ENCODE peak calls at places on chromosomes 13 and 19, in four cellular contexts. One of them, this sample, is unnamed.
A peak's percentile ranks its signal among the peaks of the same experiment; 100 is the strongest.

GRCh38 chr19:34325961-34326360 is 39.0 kb upstream of the GPI start:
- DNase-seq in hepatocyte: no peak
- DNase-seq in thyroid gland: no peak
- DNase-seq in left ventricle myocardium inferior: no peak
- DNase-seq in this sample: no peak

GRCh38 chr13:113819341-113819730 is 44.5 kb downstream of the GAS6 start:
- DNase-seq in hepatocyte: no peak
- DNase-seq in thyroid gland: no peak
- DNase-seq in left ventricle myocardium inferior: no peak
- DNase-seq in this sample: no peak

GRCh38 chr13:111153977-111154332 is 38.8 kb downstream of the ARHGEF7 start:
- DNase-seq in hepatocyte: no peak
- DNase-seq in thyroid gland: no peak
- DNase-seq in left ventricle myocardium inferior: peak; percentile 49
- DNase-seq in this sample: no peak

GRCh38 chr13:50162567-50162966 is 147.3 kb downstream of the KCNRG start:
- DNase-seq in hepatocyte: no peak
- DNase-seq in thyroid gland: no peak
- DNase-seq in left ventricle myocardium inferior: no peak
- DNase-seq in this sample: no peak

GRCh38 chr19:46746281-46746965 is at the start of gene STRN4:
- DNase-seq in hepatocyte: peak; percentile 87
- DNase-seq in thyroid gland: peak; percentile 43
- DNase-seq in left ventricle myocardium inferior: peak; percentile 55
- DNase-seq in this sample: no peak

GRCh38 chr13:51065372-51066090 is 45.5 kb downstream of the C13orf42 start:
- DNase-seq in hepatocyte: no peak
- DNase-seq in thyroid gland: no peak
- DNase-seq in left ventricle myocardium inferior: no peak
- DNase-seq in this sample: no peak

GRCh38 chr13:111004444-111004843 is 89.6 kb upstream of the ANKRD10 start:
- DNase-seq in hepatocyte: no peak
- DNase-seq in thyroid gland: no peak
- DNase-seq in left ventricle myocardium inferior: no peak
- DNase-seq in this sample: no peak

GRCh38 chr19:5129691-5130090 is 160.8 kb downstream of the KDM4B start:
- DNase-seq in hepatocyte: no peak
- DNase-seq in thyroid gland: no peak
- DNase-seq in left ventricle myocardium inferior: no peak
- DNase-seq in this sample: no peak

GRCh38 chr19:21569497-21569870 is 64.1 kb downstream of the ZNF429 start:
- DNase-seq in hepatocyte: no peak
- DNase-seq in thyroid gland: peak; percentile 16
- DNase-seq in left ventricle myocardium inferior: peak; percentile 54
- DNase-seq in this sample: peak; percentile 80

GRCh38 chr13:76000131-76000530 is 364.0 kb downstream of the LMO7 start:
- DNase-seq in hepatocyte: no peak
- DNase-seq in thyroid gland: no peak
- DNase-seq in left ventricle myocardium inferior: no peak
- DNase-seq in this sample: no peak

GRCh38 chr13:100068532-100068931 is 20.4 kb upstream of the PCCA start:
- DNase-seq in hepatocyte: no peak
- DNase-seq in thyroid gland: no peak
- DNase-seq in left ventricle myocardium inferior: no peak
- DNase-seq in this sample: no peak

GRCh38 chr13:100339411-100339935 is 249.1 kb downstream of the GGACT start:
- DNase-seq in hepatocyte: no peak
- DNase-seq in thyroid gland: no peak
- DNase-seq in left ventricle myocardium inferior: no peak
- DNase-seq in this sample: no peak

GRCh38 chr19:42422576-42423461 is 4.4 kb downstream of the LIPE start:
- DNase-seq in hepatocyte: peak; percentile 66
- DNase-seq in thyroid gland: no peak
- DNase-seq in left ventricle myocardium inferior: no peak
- DNase-seq in this sample: no peak

GRCh38 chr13:38888309-38888708 is 102.3 kb downstream of the STOML3 start:
- DNase-seq in hepatocyte: no peak
- DNase-seq in thyroid gland: no peak
- DNase-seq in left ventricle myocardium inferior: no peak
- DNase-seq in this sample: no peak

DNA sequence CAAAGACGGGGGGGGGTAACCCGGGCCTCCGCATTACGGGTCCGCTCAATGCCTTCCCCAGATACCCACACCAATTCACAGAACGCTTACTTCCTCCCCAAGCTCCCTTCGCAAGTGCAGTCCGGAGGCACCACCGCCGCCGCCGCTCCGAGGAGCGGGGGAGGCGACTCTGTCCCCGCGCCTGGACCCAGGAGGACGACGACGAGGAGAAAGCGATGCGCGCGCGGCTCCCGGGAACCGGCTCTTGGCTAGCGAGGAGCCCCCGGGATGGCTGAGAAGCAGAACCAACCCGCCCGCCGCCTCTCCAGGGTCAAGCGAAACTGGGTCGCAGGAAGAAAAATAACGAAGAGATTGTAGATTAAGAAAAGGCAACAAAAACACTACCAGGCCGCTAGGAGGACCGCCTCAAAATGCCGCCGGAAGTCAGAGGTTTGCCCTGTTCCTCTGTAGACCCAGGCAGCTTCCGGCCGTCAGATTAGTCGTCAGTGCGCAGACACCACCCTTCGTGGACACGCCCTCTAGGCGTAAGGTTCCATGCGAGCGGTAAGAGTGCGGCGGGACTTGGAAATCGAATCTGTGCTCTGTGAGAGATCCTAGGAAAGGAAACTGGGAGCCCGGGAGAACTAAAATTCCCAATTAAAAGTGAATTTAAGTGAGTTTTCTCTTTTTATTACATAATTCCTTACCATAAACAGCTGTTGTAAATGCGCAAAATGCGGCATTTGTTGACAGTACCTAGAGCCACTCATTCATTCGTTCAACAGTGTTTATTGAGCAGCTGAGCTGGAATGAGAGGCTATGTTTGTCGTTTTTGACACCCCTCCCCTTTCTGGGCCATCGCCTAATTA is at the start of gene ZC3H13:
- DNase-seq in hepatocyte: peak; percentile 96
- DNase-seq in thyroid gland: peak; percentile 96
- DNase-seq in left ventricle myocardium inferior: peak; percentile 92
- DNase-seq in this sample: peak; percentile 96
- H3K27ac ChIP-seq in hepatocyte: peak within 1 kb of the TSS; percentile 93
- H3K27ac ChIP-seq in thyroid gland: peak within 1 kb of the TSS; percentile 95
- H3K27ac ChIP-seq in left ventricle myocardium inferior: peak within 1 kb of the TSS; percentile 91
- H3K27ac ChIP-seq in this sample: peak within 1 kb of the TSS; percentile 95

DNA sequence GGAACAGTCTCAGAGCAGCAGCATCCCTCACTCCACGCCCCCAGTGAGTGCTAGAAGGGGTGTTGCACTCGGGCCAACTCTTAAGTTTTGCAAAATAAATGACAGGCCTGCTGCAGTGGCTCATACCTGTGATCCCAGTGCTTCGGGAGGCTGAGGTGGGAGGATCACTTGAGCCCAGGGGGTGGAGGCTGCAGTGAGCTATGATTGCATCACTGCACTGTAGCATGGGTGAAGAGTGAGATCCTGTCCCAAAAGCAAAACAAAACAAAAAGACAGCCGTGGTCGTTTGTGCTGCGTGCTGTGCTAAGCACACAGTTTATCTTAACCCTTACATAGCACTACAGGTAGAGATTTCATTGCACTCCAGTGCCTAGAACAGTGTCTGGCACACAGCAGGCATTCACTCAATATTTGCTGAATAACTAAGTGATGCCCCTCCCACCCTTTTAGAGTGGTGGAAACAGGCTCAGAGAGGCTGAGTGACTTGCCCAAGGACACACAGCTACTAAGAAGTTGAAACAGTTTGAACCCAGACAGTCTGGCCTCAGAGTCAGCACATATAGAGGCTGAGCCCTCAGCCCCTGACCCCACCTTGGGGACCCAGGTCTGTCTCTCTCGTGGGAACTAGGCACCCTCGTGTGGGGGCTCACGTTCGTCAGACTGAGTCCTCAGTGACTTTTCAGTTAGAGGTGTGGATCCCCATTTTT is 18.3 kb downstream of the KCNC3 start:
- DNase-seq in hepatocyte: no peak
- DNase-seq in thyroid gland: no peak
- DNase-seq in left ventricle myocardium inferior: no peak
- DNase-seq in this sample: no peak
- H3K27me3 ChIP-seq in hepatocyte: peaks cover 37% of the 10 kb centered on the region
- H3K27me3 ChIP-seq in thyroid gland: no peaks in the 10 kb centered on the region
- H3K27me3 ChIP-seq in left ventricle myocardium inferior: peaks cover 62% of the 10 kb centered on the region
- H3K27me3 ChIP-seq in this sample: peaks cover 47% of the 10 kb centered on the region

DNA sequence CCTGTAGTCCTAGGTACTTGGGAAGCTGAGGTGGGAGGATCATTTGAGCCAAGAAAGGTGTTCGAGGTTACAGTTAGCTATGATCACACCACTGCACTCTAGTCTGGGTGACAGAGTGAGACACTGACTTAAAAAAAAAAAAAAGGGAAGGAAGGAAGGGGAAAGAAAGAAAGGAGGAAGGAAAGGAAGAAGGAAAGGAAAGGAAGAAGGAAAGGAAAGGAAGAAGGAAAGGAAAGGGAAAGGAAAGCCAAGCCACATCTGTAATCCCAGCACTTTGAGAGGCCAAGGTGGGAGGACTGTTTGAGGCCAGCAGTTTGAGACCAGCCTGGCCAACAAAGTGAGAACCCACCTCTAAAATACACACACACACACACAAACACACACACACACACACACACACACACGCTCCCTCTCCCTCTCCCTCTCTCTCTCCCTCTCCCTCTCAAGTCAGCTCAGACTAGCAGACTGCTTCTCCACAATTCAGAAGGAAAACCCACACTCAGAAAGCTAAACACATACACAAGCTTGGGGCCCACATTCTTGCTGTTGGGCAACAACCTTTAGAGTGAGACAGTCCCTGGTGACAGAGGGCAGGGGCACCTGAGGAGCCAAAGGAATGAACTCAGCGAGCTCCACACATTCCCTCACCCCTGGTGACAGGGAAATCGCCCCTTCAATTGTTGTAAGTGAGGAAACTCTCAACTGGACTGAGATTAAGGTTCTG is 2.7 kb downstream of the ZNF709 start:
- DNase-seq in hepatocyte: no peak
- DNase-seq in thyroid gland: no peak
- DNase-seq in left ventricle myocardium inferior: no peak
- DNase-seq in this sample: no peak
- H3K4me1 ChIP-seq in hepatocyte: peaks cover 6% of the 10 kb centered on the region
- H3K4me1 ChIP-seq in thyroid gland: peaks cover 35% of the 10 kb centered on the region
- H3K4me1 ChIP-seq in left ventricle myocardium inferior: peaks cover 38% of the 10 kb centered on the region
- H3K4me1 ChIP-seq in this sample: peaks cover 19% of the 10 kb centered on the region

GRCh38 chr19:48813123-48813911 is 2.5 kb upstream of the BCAT2 start:
- DNase-seq in hepatocyte: peak; percentile 22
- DNase-seq in thyroid gland: no peak
- DNase-seq in left ventricle myocardium inferior: no peak
- DNase-seq in this sample: no peak
- H3K27ac ChIP-seq in hepatocyte: peak overlapping the region; percentile 87
- H3K27ac ChIP-seq in thyroid gland: peak overlapping the region; percentile 86
- H3K27ac ChIP-seq in left ventricle myocardium inferior: peak overlapping the region; percentile 91
- H3K27ac ChIP-seq in this sample: peak overlapping the region; percentile 88

GRCh38 chr19:32916969-32917611 is 47.5 kb upstream of the SLC7A9 start:
- DNase-seq in hepatocyte: no peak
- DNase-seq in thyroid gland: no peak
- DNase-seq in left ventricle myocardium inferior: no peak
- DNase-seq in this sample: no peak
- H3K27me3 ChIP-seq in hepatocyte: no peaks in the 10 kb centered on the region
- H3K27me3 ChIP-seq in thyroid gland: no peaks in the 10 kb centered on the region
- H3K27me3 ChIP-seq in left ventricle myocardium inferior: no peaks in the 10 kb centered on the region
- H3K27me3 ChIP-seq in this sample: no peaks in the 10 kb centered on the region

DNA sequence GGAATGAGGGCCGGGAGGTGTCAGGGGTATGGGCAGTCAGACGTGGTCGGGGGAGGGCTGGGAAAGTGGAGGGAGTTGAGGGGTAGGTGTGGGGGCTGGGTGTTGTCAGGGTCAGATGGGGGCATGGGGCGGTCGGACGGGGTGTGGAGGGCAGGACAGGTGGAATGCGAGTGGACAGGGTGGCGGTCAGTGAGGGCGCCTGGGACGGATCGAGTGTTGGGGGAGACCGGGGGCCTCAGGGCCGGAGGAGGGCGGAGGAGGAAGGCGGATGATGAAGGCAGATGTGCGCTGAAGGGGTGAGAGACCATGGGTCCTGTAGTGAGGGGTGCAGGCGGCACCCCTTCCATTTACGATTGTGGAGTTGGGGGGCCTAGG is 5.7 kb downstream of the TBCB start:
- DNase-seq in hepatocyte: no peak
- DNase-seq in thyroid gland: no peak
- DNase-seq in left ventricle myocardium inferior: no peak
- DNase-seq in this sample: no peak
- H3K4me1 ChIP-seq in hepatocyte: peaks cover 6% of the 10 kb centered on the region
- H3K4me1 ChIP-seq in thyroid gland: peaks cover 5% of the 10 kb centered on the region
- H3K4me1 ChIP-seq in left ventricle myocardium inferior: peaks cover 14% of the 10 kb centered on the region
- H3K4me1 ChIP-seq in this sample: peaks cover 13% of the 10 kb centered on the region

GRCh38 chr19:2129892-2130770 is 21.2 kb downstream of the AP3D1 start:
- DNase-seq in hepatocyte: no peak
- DNase-seq in thyroid gland: no peak
- DNase-seq in left ventricle myocardium inferior: no peak
- DNase-seq in this sample: no peak

GRCh38 chr19:2126879-2127518 is 24.4 kb downstream of the AP3D1 start:
- DNase-seq in hepatocyte: no peak
- DNase-seq in thyroid gland: no peak
- DNase-seq in left ventricle myocardium inferior: no peak
- DNase-seq in this sample: no peak

GRCh38 chr19:2127758-2128157 is 23.6 kb downstream of the AP3D1 start:
- DNase-seq in hepatocyte: no peak
- DNase-seq in thyroid gland: no peak
- DNase-seq in left ventricle myocardium inferior: peak; percentile 81
- DNase-seq in this sample: no peak

GRCh38 chr19:2129022-2129421 is 22.3 kb downstream of the AP3D1 start:
- DNase-seq in hepatocyte: no peak
- DNase-seq in thyroid gland: no peak
- DNase-seq in left ventricle myocardium inferior: no peak
- DNase-seq in this sample: no peak

DNA sequence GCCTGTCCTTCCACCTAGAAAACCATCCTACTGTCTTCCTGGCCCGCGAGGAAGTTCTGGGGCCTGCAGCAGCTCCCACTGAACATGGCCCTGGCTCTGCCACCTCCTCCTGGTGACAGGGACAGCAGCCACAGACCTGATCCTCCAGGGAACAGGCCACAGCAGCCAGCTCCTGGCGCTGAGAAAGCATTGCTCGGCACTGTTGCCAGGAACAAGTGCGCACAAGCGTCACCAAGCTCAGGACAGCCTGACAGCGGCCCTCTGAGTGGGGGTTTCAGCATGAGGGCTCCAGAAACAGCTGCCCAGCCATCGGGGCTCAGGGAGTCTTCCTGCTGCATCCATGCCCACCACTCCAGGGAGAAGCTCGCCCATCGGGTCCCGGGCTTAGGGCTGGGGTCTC is 21.9 kb downstream of the AP3D1 start:
- DNase-seq in hepatocyte: no peak
- DNase-seq in thyroid gland: no peak
- DNase-seq in left ventricle myocardium inferior: peak; percentile 76
- DNase-seq in this sample: peak; percentile 28
- H3K27ac ChIP-seq in hepatocyte: no peak overlapping the region
- H3K27ac ChIP-seq in thyroid gland: no peak overlapping the region
- H3K27ac ChIP-seq in left ventricle myocardium inferior: peak overlapping the region; percentile 90
- H3K27ac ChIP-seq in this sample: no peak overlapping the region

This sample was measured in lower lobe of right lung.